ENCODE peak calls at places on chromosomes 13 and 19, in nine cellular contexts. One of them, this sample, is unnamed.

GRCh38 chr13:21668665-21669599 is 1.9 kb upstream of the FGF9 start:
- DNase-seq in PC-3: no peak
- DNase-seq in Jurkat, Clone E6-1: no peak
- DNase-seq in lower leg skin: no peak
- DNase-seq in keratinocyte: no peak
- DNase-seq in CD4-positive, CD25-positive, alpha-beta regulatory T cell: peak
- DNase-seq in aorta: no peak
- DNase-seq in skeletal muscle cell: no peak
- DNase-seq in cardiac fibroblast: peak
- DNase-seq in this sample: no peak

GRCh38 chr19:35557539-35558399 is 5.7 kb downstream of the ATP4A start:
- DNase-seq in lower leg skin: no peak
- DNase-seq in aorta: peak
- DNase-seq in PC-3: no peak
- DNase-seq in CD4-positive, CD25-positive, alpha-beta regulatory T cell: peak
- DNase-seq in Jurkat, Clone E6-1: no peak
- DNase-seq in skeletal muscle cell: no peak
- DNase-seq in cardiac fibroblast: peak
- DNase-seq in keratinocyte: no peak
- DNase-seq in this sample: peak

GRCh38 chr19:55443045-55443823 is at the start of gene SHISA7:
- DNase-seq in lower leg skin: no peak
- DNase-seq in PC-3: peak
- DNase-seq in Jurkat, Clone E6-1: no peak
- DNase-seq in aorta: no peak
- DNase-seq in keratinocyte: no peak
- DNase-seq in skeletal muscle cell: no peak
- DNase-seq in CD4-positive, CD25-positive, alpha-beta regulatory T cell: no peak
- DNase-seq in cardiac fibroblast: no peak
- DNase-seq in this sample: no peak

GRCh38 chr13:33611016-33611805 is 206.7 kb upstream of the RFC3 start:
- DNase-seq in lower leg skin: no peak
- DNase-seq in skeletal muscle cell: peak
- DNase-seq in cardiac fibroblast: peak
- DNase-seq in CD4-positive, CD25-positive, alpha-beta regulatory T cell: no peak
- DNase-seq in Jurkat, Clone E6-1: no peak
- DNase-seq in PC-3: no peak
- DNase-seq in aorta: peak
- DNase-seq in keratinocyte: no peak
- DNase-seq in this sample: no peak

GRCh38 chr19:52231154-52231565 is 38.2 kb upstream of the ZNF766 start:
- DNase-seq in CD4-positive, CD25-positive, alpha-beta regulatory T cell: no peak
- DNase-seq in PC-3: peak
- DNase-seq in lower leg skin: no peak
- DNase-seq in keratinocyte: peak
- DNase-seq in skeletal muscle cell: no peak
- DNase-seq in aorta: no peak
- DNase-seq in cardiac fibroblast: peak
- DNase-seq in Jurkat, Clone E6-1: no peak
- DNase-seq in this sample: no peak

GRCh38 chr13:57933606-57934005 is 302.1 kb downstream of the PCDH17 start:
- DNase-seq in skeletal muscle cell: no peak
- DNase-seq in keratinocyte: no peak
- DNase-seq in aorta: no peak
- DNase-seq in Jurkat, Clone E6-1: no peak
- DNase-seq in cardiac fibroblast: peak
- DNase-seq in lower leg skin: no peak
- DNase-seq in CD4-positive, CD25-positive, alpha-beta regulatory T cell: no peak
- DNase-seq in PC-3: no peak
- DNase-seq in this sample: no peak

GRCh38 chr13:75637101-75637774 is 1.1 kb downstream of the LMO7 start:
- DNase-seq in aorta: no peak
- DNase-seq in PC-3: no peak
- DNase-seq in lower leg skin: no peak
- DNase-seq in keratinocyte: no peak
- DNase-seq in skeletal muscle cell: no peak
- DNase-seq in CD4-positive, CD25-positive, alpha-beta regulatory T cell: no peak
- DNase-seq in cardiac fibroblast: no peak
- DNase-seq in Jurkat, Clone E6-1: no peak
- DNase-seq in this sample: no peak

GRCh38 chr13:49858183-49858856 is 65.8 kb upstream of the KPNA3 start:
- DNase-seq in CD4-positive, CD25-positive, alpha-beta regulatory T cell: no peak
- DNase-seq in lower leg skin: no peak
- DNase-seq in aorta: no peak
- DNase-seq in PC-3: peak
- DNase-seq in keratinocyte: no peak
- DNase-seq in cardiac fibroblast: peak
- DNase-seq in skeletal muscle cell: peak
- DNase-seq in Jurkat, Clone E6-1: no peak
- DNase-seq in this sample: no peak

DNA sequence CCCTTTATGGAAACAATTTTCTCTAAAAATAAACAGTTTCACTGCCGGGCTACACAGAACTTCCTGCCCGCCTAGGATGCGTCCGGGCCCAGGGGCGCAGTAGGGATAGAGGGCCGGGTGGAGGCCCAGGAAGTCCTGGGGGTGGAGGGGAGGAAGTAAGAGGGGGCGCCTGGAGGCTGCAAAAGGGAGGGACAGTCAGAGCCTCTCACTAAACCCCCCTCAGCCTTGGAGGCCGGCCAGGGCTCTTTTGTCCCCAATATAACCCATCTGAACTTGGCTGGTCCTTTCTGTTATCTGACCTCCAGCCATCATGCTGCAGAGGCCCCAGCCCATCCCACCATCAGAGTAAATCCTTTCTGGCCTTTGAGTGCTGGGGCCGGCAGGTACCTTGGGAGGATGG is 2.2 kb downstream of the KANK2 start:
- DNase-seq in keratinocyte: no peak
- DNase-seq in lower leg skin: no peak
- DNase-seq in aorta: no peak
- DNase-seq in Jurkat, Clone E6-1: no peak
- DNase-seq in CD4-positive, CD25-positive, alpha-beta regulatory T cell: peak
- DNase-seq in PC-3: no peak
- DNase-seq in cardiac fibroblast: peak
- DNase-seq in skeletal muscle cell: no peak
- DNase-seq in this sample: no peak
- H3K4me3 ChIP-seq in keratinocyte: no peak
- H3K4me3 ChIP-seq in lower leg skin: peak
- H3K4me3 ChIP-seq in aorta: peak
- H3K4me3 ChIP-seq in Jurkat, Clone E6-1: no peak
- H3K4me3 ChIP-seq in CD4-positive, CD25-positive, alpha-beta regulatory T cell: no peak
- H3K4me3 ChIP-seq in PC-3: no peak
- H3K4me3 ChIP-seq in cardiac fibroblast: peak
- H3K4me3 ChIP-seq in skeletal muscle cell: peak
- H3K4me3 ChIP-seq in this sample: no peak

DNA sequence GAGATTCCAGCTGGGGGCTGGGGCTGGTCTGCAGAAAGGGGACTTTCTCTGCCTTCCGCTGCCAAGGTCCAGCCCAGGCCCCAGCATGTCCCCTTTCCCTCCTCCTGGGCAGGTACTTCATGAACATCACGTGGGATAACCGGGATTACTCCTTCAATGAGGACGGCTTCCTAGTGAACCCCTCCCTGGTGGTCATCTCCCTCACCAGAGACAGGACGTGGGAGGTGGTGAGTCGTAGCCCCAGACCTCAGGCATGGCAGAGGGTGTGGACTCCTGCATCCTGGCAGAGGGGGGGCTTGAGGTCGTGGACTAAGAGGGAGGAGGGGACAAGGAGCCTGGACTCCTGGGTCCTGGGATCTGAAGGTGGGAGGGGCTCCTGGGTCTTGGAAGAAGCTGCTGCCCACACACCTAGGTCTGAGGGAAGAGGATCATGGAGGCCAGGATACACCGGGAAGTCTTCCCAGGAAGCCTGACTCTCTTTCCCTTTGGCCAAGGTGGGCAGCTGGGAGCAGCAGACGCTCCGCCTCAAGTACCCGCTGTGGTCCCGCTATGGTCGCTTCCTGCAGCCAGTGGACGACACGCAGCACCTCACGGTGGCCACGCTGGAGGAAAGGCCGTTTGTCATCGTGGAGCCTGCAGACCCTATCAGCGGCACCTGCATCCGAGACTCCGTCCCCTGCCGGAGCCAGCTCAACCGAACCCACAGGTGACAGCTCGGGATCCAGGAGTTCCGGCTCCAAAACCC is 20.6 kb downstream of the GRIN2D start:
- DNase-seq in aorta: no peak
- DNase-seq in keratinocyte: no peak
- DNase-seq in skeletal muscle cell: no peak
- DNase-seq in lower leg skin: no peak
- DNase-seq in Jurkat, Clone E6-1: no peak
- DNase-seq in PC-3: peak
- DNase-seq in cardiac fibroblast: no peak
- DNase-seq in CD4-positive, CD25-positive, alpha-beta regulatory T cell: no peak
- DNase-seq in this sample: no peak
- H3K4me3 ChIP-seq in aorta: no peak
- H3K4me3 ChIP-seq in keratinocyte: no peak
- H3K4me3 ChIP-seq in skeletal muscle cell: no peak
- H3K4me3 ChIP-seq in lower leg skin: no peak
- H3K4me3 ChIP-seq in Jurkat, Clone E6-1: no peak
- H3K4me3 ChIP-seq in PC-3: no peak
- H3K4me3 ChIP-seq in cardiac fibroblast: no peak
- H3K4me3 ChIP-seq in CD4-positive, CD25-positive, alpha-beta regulatory T cell: no peak
- H3K4me3 ChIP-seq in this sample: no peak

GRCh38 chr13:109785141-109785891 is 1.1 kb downstream of the IRS2 start:
- DNase-seq in cardiac fibroblast: peak
- DNase-seq in PC-3: peak
- DNase-seq in lower leg skin: peak
- DNase-seq in CD4-positive, CD25-positive, alpha-beta regulatory T cell: peak
- DNase-seq in aorta: peak
- DNase-seq in Jurkat, Clone E6-1: no peak
- DNase-seq in keratinocyte: no peak
- DNase-seq in skeletal muscle cell: no peak
- DNase-seq in this sample: no peak

GRCh38 chr13:109787135-109787954 is 962 bp upstream of the IRS2 start:
- DNase-seq in aorta: no peak
- DNase-seq in keratinocyte: no peak
- DNase-seq in skeletal muscle cell: no peak
- DNase-seq in CD4-positive, CD25-positive, alpha-beta regulatory T cell: peak
- DNase-seq in PC-3: peak
- DNase-seq in Jurkat, Clone E6-1: no peak
- DNase-seq in lower leg skin: peak
- DNase-seq in cardiac fibroblast: peak
- DNase-seq in this sample: no peak

GRCh38 chr13:109784590-109785140 is 1.7 kb downstream of the IRS2 start:
- DNase-seq in skeletal muscle cell: no peak
- DNase-seq in keratinocyte: no peak
- DNase-seq in PC-3: peak
- DNase-seq in CD4-positive, CD25-positive, alpha-beta regulatory T cell: peak
- DNase-seq in aorta: peak
- DNase-seq in Jurkat, Clone E6-1: no peak
- DNase-seq in lower leg skin: peak
- DNase-seq in cardiac fibroblast: peak
- DNase-seq in this sample: no peak

GRCh38 chr13:109786457-109787134 is at the start of gene IRS2:
- DNase-seq in keratinocyte: peak
- DNase-seq in cardiac fibroblast: peak
- DNase-seq in CD4-positive, CD25-positive, alpha-beta regulatory T cell: peak
- DNase-seq in lower leg skin: peak
- DNase-seq in aorta: peak
- DNase-seq in Jurkat, Clone E6-1: peak
- DNase-seq in skeletal muscle cell: peak
- DNase-seq in PC-3: peak
- DNase-seq in this sample: peak

DNA sequence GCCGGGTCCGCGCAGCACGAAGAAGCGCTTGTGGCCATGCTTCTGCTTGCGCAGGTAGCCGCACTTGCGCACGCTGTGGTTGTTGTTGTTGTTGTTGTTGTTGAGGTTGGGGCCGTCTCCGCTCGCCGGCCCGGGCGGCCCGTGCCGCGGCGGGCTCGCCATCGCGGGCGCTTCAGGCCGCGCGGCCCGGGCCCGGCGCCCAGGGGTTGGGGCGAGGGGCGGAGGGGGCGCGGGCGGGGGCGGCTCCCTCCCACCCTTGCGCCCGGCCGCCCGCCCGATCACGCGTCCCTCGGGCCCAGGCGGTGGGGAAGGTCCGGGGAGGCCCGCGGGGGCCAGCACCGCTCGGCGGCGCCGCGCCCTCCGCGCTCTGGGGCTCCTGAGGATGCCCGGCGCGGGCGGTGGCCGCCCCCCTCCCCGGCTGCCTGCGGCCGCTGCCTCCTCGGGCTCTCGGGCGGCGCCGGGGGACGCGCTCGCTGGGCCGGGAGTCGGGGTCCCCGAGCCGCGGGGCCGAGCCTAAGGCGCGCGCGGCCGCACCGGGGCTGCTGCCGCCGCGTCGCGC is 412 bp downstream of the IRS2 start:
- DNase-seq in PC-3: no peak
- DNase-seq in skeletal muscle cell: no peak
- DNase-seq in keratinocyte: no peak
- DNase-seq in cardiac fibroblast: no peak
- DNase-seq in Jurkat, Clone E6-1: no peak
- DNase-seq in lower leg skin: no peak
- DNase-seq in aorta: no peak
- DNase-seq in CD4-positive, CD25-positive, alpha-beta regulatory T cell: no peak
- DNase-seq in this sample: no peak
- H3K4me3 ChIP-seq in PC-3: peak
- H3K4me3 ChIP-seq in skeletal muscle cell: peak
- H3K4me3 ChIP-seq in keratinocyte: peak
- H3K4me3 ChIP-seq in cardiac fibroblast: peak
- H3K4me3 ChIP-seq in Jurkat, Clone E6-1: no peak
- H3K4me3 ChIP-seq in lower leg skin: peak
- H3K4me3 ChIP-seq in aorta: peak
- H3K4me3 ChIP-seq in CD4-positive, CD25-positive, alpha-beta regulatory T cell: no peak
- H3K4me3 ChIP-seq in this sample: peak

GRCh38 chr19:1776606-1777147 is 23.4 kb downstream of the ONECUT3 start:
- DNase-seq in PC-3: no peak
- DNase-seq in keratinocyte: no peak
- DNase-seq in CD4-positive, CD25-positive, alpha-beta regulatory T cell: no peak
- DNase-seq in cardiac fibroblast: no peak
- DNase-seq in skeletal muscle cell: no peak
- DNase-seq in Jurkat, Clone E6-1: no peak
- DNase-seq in aorta: no peak
- DNase-seq in lower leg skin: no peak
- DNase-seq in this sample: no peak

GRCh38 chr19:1782501-1782900 is 29.2 kb downstream of the ONECUT3 start:
- DNase-seq in CD4-positive, CD25-positive, alpha-beta regulatory T cell: no peak
- DNase-seq in keratinocyte: no peak
- DNase-seq in lower leg skin: no peak
- DNase-seq in Jurkat, Clone E6-1: no peak
- DNase-seq in aorta: no peak
- DNase-seq in cardiac fibroblast: no peak
- DNase-seq in skeletal muscle cell: no peak
- DNase-seq in PC-3: no peak
- DNase-seq in this sample: no peak

GRCh38 chr19:1780272-1780957 is 27.1 kb downstream of the ONECUT3 start:
- DNase-seq in aorta: no peak
- DNase-seq in keratinocyte: no peak
- DNase-seq in skeletal muscle cell: no peak
- DNase-seq in Jurkat, Clone E6-1: no peak
- DNase-seq in lower leg skin: no peak
- DNase-seq in cardiac fibroblast: peak
- DNase-seq in PC-3: peak
- DNase-seq in CD4-positive, CD25-positive, alpha-beta regulatory T cell: no peak
- DNase-seq in this sample: no peak

GRCh38 chr19:1777149-1777548 is 23.8 kb downstream of the ONECUT3 start:
- DNase-seq in keratinocyte: no peak
- DNase-seq in skeletal muscle cell: no peak
- DNase-seq in CD4-positive, CD25-positive, alpha-beta regulatory T cell: no peak
- DNase-seq in aorta: no peak
- DNase-seq in PC-3: no peak
- DNase-seq in cardiac fibroblast: no peak
- DNase-seq in lower leg skin: no peak
- DNase-seq in Jurkat, Clone E6-1: no peak
- DNase-seq in this sample: no peak

DNA sequence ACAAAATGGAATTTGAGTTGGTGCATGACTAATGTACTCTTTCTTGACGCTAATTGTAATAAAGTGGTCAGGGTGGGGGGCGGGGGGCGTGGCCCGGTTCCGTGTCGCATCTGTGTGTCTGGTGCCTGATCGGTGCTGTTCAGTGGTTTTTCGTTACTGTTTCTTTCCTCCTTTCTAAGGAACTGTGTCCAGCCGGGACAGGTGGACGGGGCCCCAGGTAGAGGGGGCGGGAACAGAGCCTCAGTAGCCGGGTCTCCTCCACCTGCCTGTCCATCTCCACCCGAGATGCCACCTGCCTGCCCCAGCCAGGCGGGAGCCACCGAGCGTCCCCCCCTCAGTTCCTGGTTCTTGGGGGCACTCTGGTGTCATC is 26.3 kb downstream of the ONECUT3 start:
- DNase-seq in Jurkat, Clone E6-1: no peak
- DNase-seq in PC-3: no peak
- DNase-seq in aorta: no peak
- DNase-seq in skeletal muscle cell: no peak
- DNase-seq in keratinocyte: no peak
- DNase-seq in CD4-positive, CD25-positive, alpha-beta regulatory T cell: no peak
- DNase-seq in cardiac fibroblast: no peak
- DNase-seq in lower leg skin: no peak
- DNase-seq in this sample: no peak
- H3K4me3 ChIP-seq in Jurkat, Clone E6-1: no peak
- H3K4me3 ChIP-seq in PC-3: no peak
- H3K4me3 ChIP-seq in aorta: no peak
- H3K4me3 ChIP-seq in skeletal muscle cell: no peak
- H3K4me3 ChIP-seq in keratinocyte: no peak
- H3K4me3 ChIP-seq in CD4-positive, CD25-positive, alpha-beta regulatory T cell: no peak
- H3K4me3 ChIP-seq in cardiac fibroblast: no peak
- H3K4me3 ChIP-seq in lower leg skin: no peak
- H3K4me3 ChIP-seq in this sample: no peak